ENCODE peak calls at places on chromosomes 7 and 10, in six cellular contexts. N is colonic mucosa; M is neuronal stem cell; D is osteoblast; L is CD8-positive, alpha-beta T cell; K is endothelial cell of umbilical vein. O is an unnamed sample.

GRCh38 chr10:63605568-63605967 is 84.4 kb downstream of the REEP3 start:
- DNase-seq in N (no peak), M (no peak), D (no peak), L (no peak), K (no peak), O (no peak)

GRCh38 chr10:71161429-71161828 is 50.9 kb upstream of the UNC5B start:
- DNase-seq in N (no peak), M (no peak), D (no peak), L (no peak), K (no peak), O (no peak)

GRCh38 chr7:29113384-29114102 is 32.8 kb downstream of the CPVL start:
- DNase-seq in N (peak; percentile 64), M (no peak), D (no peak), L (no peak), K (peak; percentile 46), O (no peak)

GRCh38 chr10:132543916-132544743 is 6.5 kb downstream of the INPP5A start:
- DNase-seq in N (no peak), M (no peak), D (no peak), L (no peak), K (no peak), O (no peak)

GRCh38 chr10:8050561-8051108 is 3.9 kb upstream of the GATA3 start:
- DNase-seq in N (no peak), M (peak; percentile 67), D (peak; percentile 91), L (no peak), K (no peak), O (no peak)

GRCh38 chr7:99424932-99425730 is 13.5 kb downstream of the PTCD1 start:
- DNase-seq in N (no peak), M (no peak), D (peak; percentile 73), L (no peak), K (no peak), O (no peak)

GRCh38 chr10:119422685-119423509 is 119.6 kb downstream of the RGS10 start:
- DNase-seq in N (no peak), M (no peak), D (peak; percentile 71), L (no peak), K (no peak), O (no peak)

GRCh38 chr7:2614646-2615330 is 17.0 kb upstream of the TTYH3 start:
- DNase-seq in N (no peak), M (no peak), D (no peak), L (no peak), K (no peak), O (no peak)

GRCh38 chr10:26486304-26486703 is 48.2 kb downstream of the APBB1IP start:
- DNase-seq in N (no peak), M (no peak), D (peak; percentile 82), L (no peak), K (no peak), O (no peak)

GRCh38 chr10:71006497-71006896 is 118.1 kb upstream of the PCBD1 start:
- DNase-seq in N (no peak), M (peak; percentile 27), D (no peak), L (no peak), K (no peak), O (no peak)

GRCh38 chr10:75612904-75613684 is 181.7 kb downstream of the LRMDA start:
- DNase-seq in N (no peak), M (no peak), D (no peak), L (no peak), K (no peak), O (no peak)

GRCh38 chr7:2165610-2166594 is 66.8 kb downstream of the MAD1L1 start:
- DNase-seq in N (no peak), M (no peak), D (peak; percentile 67), L (no peak), K (no peak), O (no peak)

GRCh38 chr7:84144935-84145334 is 49.7 kb downstream of the SEMA3A start:
- DNase-seq in N (no peak), M (no peak), D (no peak), L (no peak), K (no peak), O (no peak)

GRCh38 chr7:81986745-81987470 is 217.1 kb upstream of the HGF start:
- DNase-seq in N (no peak), M (no peak), D (no peak), L (no peak), K (no peak), O (no peak)

GRCh38 chr10:126840736-126841135 is 64.5 kb upstream of the DOCK1 start:
- DNase-seq in N (no peak), M (no peak), D (no peak), L (no peak), K (no peak), O (no peak)

GRCh38 chr7:35570926-35571325 is 124.0 kb downstream of the HERPUD2 start:
- DNase-seq in N (no peak), M (no peak), D (no peak), L (no peak), K (no peak), O (no peak)

GRCh38 chr10:133264455-133264854 is 12.2 kb downstream of the ADAM8 start:
- DNase-seq in N (peak; percentile 72), M (no peak), D (no peak), L (peak; percentile 56), K (no peak), O (no peak)

GRCh38 chr7:75762350-75762917 is 9.6 kb downstream of the CCL26 start:
- DNase-seq in N (no peak), M (peak; percentile 33), D (peak; percentile 93), L (no peak), K (peak; percentile 58), O (no peak)

GRCh38 chr10:98309366-98310355 is 41.7 kb upstream of the LOXL4 start:
- DNase-seq in N (peak; percentile 64), M (peak; percentile 60), D (peak; percentile 94), L (no peak), K (peak; percentile 74), O (no peak)

GRCh38 chr10:12526311-12526710 is 177.0 kb downstream of the CAMK1D start:
- DNase-seq in N (peak; percentile 12), M (no peak), D (no peak), L (no peak), K (no peak), O (no peak)

GRCh38 chr10:131843881-131844284 is 56.9 kb upstream of the PPP2R2D start:
- DNase-seq in N (no peak), M (no peak), D (peak; percentile 68), L (no peak), K (no peak), O (no peak)

GRCh38 chr7:148242271-148242801 is 348.2 kb upstream of the C7orf33 start:
- DNase-seq in N (peak; percentile 54), M (peak; percentile 48), D (no peak), L (no peak), K (no peak), O (no peak)

GRCh38 chr7:2014391-2015241 is 218.1 kb downstream of the MAD1L1 start:
- DNase-seq in N (no peak), M (no peak), D (peak; percentile 74), L (peak; percentile 18), K (no peak), O (no peak)

GRCh38 chr7:118731854-118732253 is 507.4 kb downstream of the ANKRD7 start:
- DNase-seq in N (no peak), M (no peak), D (no peak), L (no peak), K (no peak), O (no peak)

GRCh38 chr10:24305551-24306506 is 96.9 kb downstream of the KIAA1217 start:
- DNase-seq in N (no peak), M (no peak), D (no peak), L (no peak), K (no peak), O (no peak)

GRCh38 chr7:96388620-96389383 is 66.9 kb upstream of the SLC25A13 start:
- DNase-seq in N (no peak), M (no peak), D (peak; percentile 60), L (no peak), K (peak; percentile 89), O (no peak)

GRCh38 chr7:105794741-105795729 is 81.4 kb downstream of the ATXN7L1 start:
- DNase-seq in N (peak; percentile 25), M (no peak), D (no peak), L (no peak), K (peak; percentile 20), O (no peak)

GRCh38 chr10:50625663-50626062 is 1.9 kb upstream of the SGMS1 start:
- DNase-seq in N (peak; percentile 36), M (peak; percentile 3), D (no peak), L (no peak), K (no peak), O (no peak)

GRCh38 chr10:32582946-32583345 is 137.0 kb downstream of the CCDC7 start:
- DNase-seq in N (no peak), M (no peak), D (no peak), L (no peak), K (no peak), O (no peak)

DNA sequence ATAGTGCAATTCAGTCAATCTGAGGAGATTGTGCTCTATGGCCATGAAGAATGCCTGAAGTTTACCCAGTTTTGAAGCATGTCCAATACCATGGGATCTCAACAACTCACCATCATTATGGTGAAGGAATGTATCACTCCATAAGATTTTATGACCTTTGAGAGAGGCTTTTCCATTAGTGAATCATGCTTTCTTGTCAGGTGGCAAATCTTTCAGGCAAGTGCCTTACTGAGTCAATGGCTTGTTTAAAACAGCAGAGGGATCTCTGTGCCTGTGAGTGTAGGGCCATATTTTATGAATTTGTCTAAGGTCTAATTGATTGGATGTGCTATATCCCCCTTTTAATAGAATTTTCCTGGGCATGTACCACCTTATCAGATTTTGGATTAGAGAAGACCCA is 131.5 kb downstream of the CCDC7 start:
- DNase-seq in N (no peak), M (no peak), D (peak; percentile 64), L (no peak), K (no peak), O (no peak)
- H3K9me3 ChIP-seq in N (no peaks in the 10 kb centered on the region), M (no peaks in the 10 kb centered on the region), D (no peaks in the 10 kb centered on the region), L (no peaks in the 10 kb centered on the region), K (no peaks in the 10 kb centered on the region), O (no peaks in the 10 kb centered on the region)

GRCh38 chr7:64978497-64979203 is 12.2 kb downstream of the ZNF117 start:
- DNase-seq in N (no peak), M (no peak), D (no peak), L (no peak), K (no peak), O (no peak)
- H3K9me3 ChIP-seq in N (peaks cover 5% of the 10 kb centered on the region), M (peaks cover 17% of the 10 kb centered on the region), D (peaks cover 27% of the 10 kb centered on the region), L (peaks cover 33% of the 10 kb centered on the region), K (peaks cover 8% of the 10 kb centered on the region), O (peaks cover 23% of the 10 kb centered on the region)

GRCh38 chr10:79638318-79638717 is 27.6 kb downstream of the SFTPA1 start:
- DNase-seq in N (no peak), M (no peak), D (no peak), L (no peak), K (no peak), O (no peak)
- H3K9me3 ChIP-seq in N (no peaks in the 10 kb centered on the region), M (no peaks in the 10 kb centered on the region), D (no peaks in the 10 kb centered on the region), L (no peaks in the 10 kb centered on the region), K (no peaks in the 10 kb centered on the region), O (no peaks in the 10 kb centered on the region)

DNA sequence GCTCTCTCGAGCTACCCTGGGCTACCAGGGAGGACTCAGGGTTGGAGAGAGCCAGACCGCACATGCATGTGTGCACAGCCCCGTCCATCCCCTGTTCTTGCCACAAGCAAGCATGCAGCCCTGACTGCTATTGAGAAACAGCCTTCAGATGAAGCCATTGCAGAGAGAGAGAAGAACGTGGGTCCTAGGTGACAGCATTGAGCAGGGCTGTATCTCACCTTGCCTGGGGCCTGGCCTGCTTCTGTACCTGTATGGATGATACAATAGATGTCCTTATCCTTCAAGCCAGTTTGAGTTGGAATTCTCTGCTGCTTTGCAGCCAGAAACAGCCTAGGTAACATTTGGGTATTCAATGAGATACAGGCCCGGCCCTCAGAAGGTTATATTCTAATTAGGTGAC is 127.3 kb upstream of the RHEB start:
- DNase-seq in N (no peak), M (no peak), D (no peak), L (no peak), K (no peak), O (no peak)
- H3K9me3 ChIP-seq in N (no peaks in the 10 kb centered on the region), M (no peaks in the 10 kb centered on the region), D (peaks cover 2% of the 10 kb centered on the region), L (no peaks in the 10 kb centered on the region), K (no peaks in the 10 kb centered on the region), O (no peaks in the 10 kb centered on the region)